ENCODE peak calls at places on chromosomes 13 and 19, in four cellular contexts. I is heart left ventricle, L is tibial nerve, A is breast epithelium. Z is an unnamed sample.

GRCh38 chr19:38850976-38851621 is 1.3 kb upstream of the HNRNPL start:
- DNase-seq in I (peak), L (no peak), A (no peak), Z (no peak)

GRCh38 chr19:18194554-18195238 is 1.7 kb downstream of the MPV17L2 start:
- DNase-seq in I (no peak), L (no peak), A (no peak), Z (no peak)

GRCh38 chr19:58361900-58362271 is 665 bp downstream of the ZNF497 start:
- DNase-seq in I (peak), L (no peak), A (peak), Z (no peak)

GRCh38 chr13:20721454-20722357 is 18.2 kb downstream of the IL17D start:
- DNase-seq in I (peak), L (peak), A (no peak), Z (no peak)

GRCh38 chr13:108877300-108877699 is 247.9 kb downstream of the MYO16 start:
- DNase-seq in I (peak), L (no peak), A (no peak), Z (no peak)

GRCh38 chr13:51733656-51734334 is 70.2 kb downstream of the DHRS12 start:
- DNase-seq in I (no peak), L (peak), A (no peak), Z (no peak)

GRCh38 chr19:16890461-16891184 is 1.8 kb downstream of the F2RL3 start:
- DNase-seq in I (no peak), L (no peak), A (no peak), Z (no peak)

GRCh38 chr19:16949496-16950023 is 60.8 kb downstream of the F2RL3 start:
- DNase-seq in I (no peak), L (no peak), A (peak), Z (no peak)

GRCh38 chr19:42553292-42554045 is 25.2 kb upstream of the CEACAM1 start:
- DNase-seq in I (peak), L (no peak), A (no peak), Z (peak)

GRCh38 chr19:10036601-10037071 is 23.4 kb downstream of the RDH8 start:
- DNase-seq in I (no peak), L (no peak), A (no peak), Z (no peak)

GRCh38 chr19:17779281-17779930 is 15.5 kb upstream of the B3GNT3 start:
- DNase-seq in I (peak), L (peak), A (no peak), Z (no peak)

GRCh38 chr19:33444238-33444992 is 70.9 kb downstream of the CEBPG start:
- DNase-seq in I (no peak), L (no peak), A (peak), Z (no peak)

GRCh38 chr13:43057653-43058317 is 34.4 kb downstream of the DNAJC15 start:
- DNase-seq in I (peak), L (no peak), A (no peak), Z (no peak)

GRCh38 chr13:25752957-25753540 is 298.8 kb downstream of the SHISA2 start:
- DNase-seq in I (peak), L (peak), A (no peak), Z (peak)

GRCh38 chr13:73133536-73133935 is 74.7 kb downstream of the KLF5 start:
- DNase-seq in I (no peak), L (no peak), A (no peak), Z (no peak)

GRCh38 chr13:48531416-48532145 is 1.3 kb downstream of the RCBTB2 start:
- DNase-seq in I (no peak), L (no peak), A (no peak), Z (no peak)

GRCh38 chr13:46578590-46578975 is 25.6 kb downstream of the LRCH1 start:
- DNase-seq in I (no peak), L (no peak), A (no peak), Z (no peak)
- TF ChIP-seq POLR2A in I (no peak), L (no peak), A (no peak), Z (no peak)

GRCh38 chr19:47230122-47230920 is 678 bp downstream of the BBC3 start:
- DNase-seq in I (peak), L (peak), A (no peak), Z (no peak)
- TF ChIP-seq POLR2A in I (no peak), L (no peak), A (no peak), Z (no peak)

GRCh38 chr19:7293795-7294570 is at the start of gene INSR:
- DNase-seq in I (peak), L (peak), A (peak), Z (peak)
- TF ChIP-seq POLR2A in I (peak), L (peak), A (no peak), Z (peak)

DNA sequence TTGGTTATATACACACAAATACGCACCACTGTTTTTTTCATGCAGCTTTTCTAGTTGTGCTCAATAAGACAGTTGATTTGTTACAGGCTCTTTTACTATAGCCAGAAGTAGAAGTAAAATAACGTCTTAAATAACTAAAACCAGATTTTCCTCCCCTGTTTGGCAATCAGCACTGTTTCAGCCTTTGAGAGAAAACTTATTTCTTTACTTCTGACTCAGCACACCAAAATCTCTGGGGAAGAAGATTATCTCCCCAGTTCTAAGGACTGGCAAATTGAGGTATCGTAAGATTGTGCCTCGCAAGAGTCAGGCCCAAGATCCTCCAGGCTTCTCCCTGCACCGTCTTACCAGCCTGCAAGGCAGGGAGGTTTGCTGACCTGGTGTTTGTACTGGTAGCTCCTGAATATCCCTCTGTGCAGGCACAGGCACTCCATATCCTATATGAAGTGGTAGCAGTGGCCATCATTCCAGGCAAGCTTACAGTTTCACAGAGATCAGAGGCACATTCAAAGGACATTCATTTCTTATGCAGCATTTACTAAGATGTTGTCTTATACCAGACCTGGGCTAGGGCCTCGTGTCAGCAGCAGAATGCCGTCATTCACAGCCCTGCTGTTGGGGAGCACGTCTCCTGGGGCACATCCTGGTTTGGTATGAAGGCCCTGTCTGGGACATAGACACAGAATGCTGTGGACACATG is 268.2 kb downstream of the ZNF536 start:
- DNase-seq in I (no peak), L (no peak), A (no peak), Z (no peak)
- TF ChIP-seq POLR2A in I (no peak), L (no peak), A (no peak), Z (no peak)

DNA sequence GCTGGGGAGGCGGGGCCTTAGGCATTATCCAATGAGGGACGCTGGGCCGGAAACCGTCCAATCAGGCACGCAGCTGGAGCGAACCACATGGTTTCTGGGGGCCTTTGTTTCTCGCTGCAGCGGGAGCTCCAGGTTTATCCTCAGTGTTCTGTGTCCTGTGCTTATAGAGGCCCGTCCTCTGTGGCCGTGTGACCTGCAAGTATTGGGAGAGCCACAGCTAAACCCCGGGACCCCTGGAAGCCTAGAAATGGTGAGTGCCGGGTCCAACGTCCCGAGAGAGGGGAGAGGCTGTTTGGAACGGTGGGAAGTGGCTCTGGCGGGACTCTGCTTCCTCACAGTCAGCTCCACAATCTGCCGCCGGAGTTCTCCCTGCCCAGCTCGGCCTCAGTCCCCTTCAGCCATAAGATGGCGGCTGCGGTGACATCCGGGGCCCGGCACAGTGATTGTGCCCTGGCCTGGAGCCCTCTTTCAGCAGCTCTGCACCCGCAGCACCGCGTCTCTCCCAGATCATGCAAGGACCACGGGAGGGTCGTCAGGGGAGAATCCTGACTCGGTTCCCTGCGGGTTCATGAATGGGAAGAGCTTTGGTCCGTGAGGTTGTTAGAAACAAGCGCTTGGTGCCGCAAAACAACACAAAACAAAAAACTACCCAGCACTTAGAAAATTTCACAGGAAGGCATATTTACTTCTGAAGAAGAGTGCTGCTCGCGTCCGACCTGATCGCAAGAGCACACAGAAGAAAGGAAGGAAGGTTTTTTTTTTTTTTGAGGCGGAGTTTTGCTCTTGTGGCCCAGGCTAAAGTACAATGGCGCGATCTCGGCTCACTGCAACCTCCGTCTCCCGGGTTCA is at the start of gene ZNF253:
- DNase-seq in I (peak), L (peak), A (peak), Z (peak)
- TF ChIP-seq POLR2A in I (peak), L (peak), A (peak), Z (peak)

GRCh38 chr19:633068-633785 is at the start of gene POLRMT:
- DNase-seq in I (peak), L (peak), A (peak), Z (peak)
- TF ChIP-seq POLR2A in I (peak), L (no peak), A (no peak), Z (peak)

Z was measured in H54.